ENCODE peak calls at places on chromosomes 13 and 19, in nine cellular contexts. G is GM13977, C is AG09319, Y is left ventricle myocardium inferior, V is stomach, I is BE2C, K is upper lobe of left lung, W is fibroblast of pulmonary artery, N is choroid plexus epithelial cell. O is an unnamed sample.
A peak's percentile ranks its signal among the peaks of the same experiment; 100 is the strongest.

GRCh38 chr13:43031881-43032280 is 8.5 kb downstream of the DNAJC15 start:
- DNase-seq in K (no peak), V (no peak), Y (no peak), W (peak; percentile 39), C (no peak), N (no peak), I (no peak), G (no peak), O (no peak)

GRCh38 chr13:67120872-67121531 is 109.1 kb downstream of the PCDH9 start:
- DNase-seq in K (no peak), I (no peak), G (no peak), C (no peak), W (peak; percentile 30), Y (no peak), N (peak; percentile 50), V (no peak), O (peak; percentile 75)

GRCh38 chr13:112184851-112185371 is 118.0 kb downstream of the SOX1 start:
- DNase-seq in G (no peak), I (no peak), K (peak; percentile 16), W (no peak), V (no peak), C (no peak), N (no peak), Y (no peak), O (no peak)

GRCh38 chr19:49676136-49676689 is 858 bp upstream of the PRMT1 start:
- DNase-seq in I (peak; percentile 84), C (peak; percentile 88), G (peak; percentile 84), W (peak; percentile 97), N (peak; percentile 97), Y (peak; percentile 86), K (peak; percentile 85), V (peak; percentile 84), O (peak; percentile 94)

GRCh38 chr19:15419413-15420025 is 731 bp upstream of the AKAP8L start:
- DNase-seq in Y (no peak), W (peak; percentile 5), K (no peak), V (no peak), N (no peak), I (no peak), G (no peak), C (no peak), O (no peak)

GRCh38 chr19:41870401-41870873 is 6.6 kb upstream of the CD79A start:
- DNase-seq in I (no peak), W (peak; percentile 29), N (peak; percentile 30), K (no peak), G (no peak), V (no peak), C (no peak), Y (no peak), O (peak; percentile 40)

GRCh38 chr13:28237944-28238343 is 99.6 kb downstream of the PAN3 start:
- DNase-seq in K (no peak), N (no peak), V (no peak), G (no peak), W (no peak), C (no peak), Y (no peak), I (no peak), O (no peak)

GRCh38 chr13:32911506-32911905 is 104.7 kb upstream of the KL start:
- DNase-seq in C (no peak), I (peak; percentile 46), Y (no peak), V (no peak), W (peak; percentile 60), K (no peak), N (peak; percentile 88), G (peak; percentile 65), O (peak; percentile 72)

DNA sequence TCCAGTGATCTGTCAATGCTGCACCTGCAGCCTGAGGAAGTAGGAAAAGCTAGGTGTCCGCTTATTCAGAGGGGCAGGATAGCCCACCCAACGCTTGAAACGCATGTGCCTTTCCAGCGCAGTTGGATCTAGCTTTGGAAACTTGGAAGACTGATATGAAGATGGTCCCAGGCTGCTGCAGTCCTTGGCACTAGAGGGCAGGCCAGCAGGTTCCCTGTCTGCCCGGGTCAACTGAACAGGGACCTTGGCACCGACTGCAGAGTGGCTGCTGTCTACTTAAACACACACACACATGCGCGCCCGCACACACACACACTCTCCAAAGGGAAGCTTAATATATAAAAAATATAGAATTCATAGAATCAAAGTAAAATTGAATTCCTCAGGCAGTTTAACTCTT is 100.0 kb downstream of the TSHZ3 start:
- DNase-seq in N (no peak), I (no peak), K (no peak), V (no peak), C (no peak), G (no peak), Y (no peak), W (no peak), O (no peak)
- TF ChIP-seq CTCF in N (peak; percentile 22), I (peak; percentile 7), K (no peak), V (no peak), C (peak; percentile 3), G (no peak), Y (peak; percentile 24), W (peak; percentile 1), O (no peak)

GRCh38 chr13:79647518-79647917 is 166.6 kb downstream of the NDFIP2 start:
- DNase-seq in I (peak; percentile 79), N (no peak), G (no peak), K (no peak), W (peak; percentile 5), V (no peak), Y (no peak), C (no peak), O (peak; percentile 90)

GRCh38 chr13:79637086-79637763 is 156.3 kb downstream of the NDFIP2 start:
- DNase-seq in K (no peak), Y (peak; percentile 85), N (peak; percentile 50), W (peak; percentile 67), C (no peak), I (peak; percentile 20), V (peak; percentile 38), G (no peak), O (no peak)

GRCh38 chr13:79645569-79645968 is 164.6 kb downstream of the NDFIP2 start:
- DNase-seq in I (no peak), V (no peak), Y (no peak), N (no peak), W (no peak), K (no peak), G (no peak), C (no peak), O (no peak)

GRCh38 chr13:79646880-79647279 is 165.9 kb downstream of the NDFIP2 start:
- DNase-seq in W (no peak), K (no peak), N (no peak), C (no peak), I (no peak), G (no peak), V (no peak), Y (no peak), O (no peak)

DNA sequence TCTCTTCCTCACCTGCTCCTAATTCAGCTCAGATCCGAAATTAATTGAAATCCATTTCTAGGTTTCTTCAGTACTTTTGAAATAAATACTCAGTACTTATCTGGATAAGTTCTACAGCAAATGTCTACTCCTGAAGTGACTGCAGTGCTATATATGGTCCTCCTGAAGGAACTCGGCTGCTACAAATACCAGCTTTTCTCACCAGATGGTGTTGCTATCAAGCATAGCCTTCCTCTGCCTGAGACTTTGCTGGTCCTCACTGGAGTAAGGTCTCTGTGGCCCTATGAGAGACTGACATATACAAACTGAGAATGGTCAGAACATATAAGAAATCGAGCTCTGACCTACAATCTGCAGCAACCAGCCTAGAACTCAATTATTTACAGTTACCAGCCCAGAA is 161.6 kb downstream of the NDFIP2 start:
- DNase-seq in G (no peak), C (no peak), I (no peak), K (no peak), W (peak; percentile 13), N (no peak), V (no peak), Y (no peak), O (no peak)
- TF ChIP-seq CTCF in G (no peak), C (no peak), I (no peak), K (no peak), W (no peak), N (no peak), V (no peak), Y (peak; percentile 29), O (no peak)

GRCh38 chr19:16441661-16442071 is 30.1 kb downstream of the EPS15L1 start:
- DNase-seq in K (no peak), C (no peak), N (peak; percentile 48), I (peak; percentile 67), V (no peak), G (no peak), Y (no peak), W (no peak), O (peak; percentile 33)

GRCh38 chr19:16435999-16436650 is 35.6 kb downstream of the EPS15L1 start:
- DNase-seq in I (no peak), K (no peak), W (peak; percentile 54), V (no peak), G (no peak), C (no peak), Y (no peak), N (peak; percentile 79), O (no peak)

GRCh38 chr19:16433986-16434385 is 37.8 kb downstream of the EPS15L1 start:
- DNase-seq in I (no peak), V (no peak), Y (no peak), W (no peak), G (no peak), K (peak; percentile 50), N (no peak), C (no peak), O (no peak)

GRCh38 chr19:16435238-16435911 is 36.4 kb downstream of the EPS15L1 start:
- DNase-seq in K (no peak), N (peak; percentile 100), W (peak; percentile 95), Y (peak; percentile 40), C (peak; percentile 55), G (no peak), I (no peak), V (no peak), O (peak; percentile 74)

DNA sequence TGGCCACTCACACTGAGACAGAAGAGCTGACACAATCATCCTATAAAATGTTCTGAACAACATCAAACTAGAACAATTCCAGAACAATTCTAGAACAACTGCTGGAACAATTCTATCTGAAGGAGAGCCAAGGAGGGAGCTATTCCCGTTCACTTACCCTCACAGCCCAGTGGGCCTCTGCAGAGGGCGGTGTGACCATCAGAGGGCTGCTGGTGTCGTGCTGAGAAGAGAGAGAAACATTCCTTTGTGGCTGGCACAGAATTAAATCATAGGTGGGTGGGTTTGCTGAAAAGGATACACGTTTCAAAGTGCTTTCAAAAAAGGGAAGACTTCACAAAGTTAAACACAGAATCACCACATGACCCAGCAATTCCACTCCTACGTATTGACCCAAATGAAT is 35.0 kb downstream of the EPS15L1 start:
- DNase-seq in C (no peak), K (no peak), I (no peak), V (no peak), Y (no peak), N (peak; percentile 47), G (no peak), W (no peak), O (no peak)
- TF ChIP-seq CTCF in C (no peak), K (no peak), I (no peak), V (no peak), Y (no peak), N (peak; percentile 2), G (no peak), W (no peak), O (no peak)

GRCh38 chr13:79226250-79226649 is 179.8 kb downstream of the RBM26 start:
- DNase-seq in G (no peak), W (no peak), V (no peak), K (no peak), Y (no peak), N (no peak), I (no peak), C (no peak), O (no peak)

GRCh38 chr13:79225487-79226232 is 180.4 kb downstream of the RBM26 start:
- DNase-seq in V (no peak), I (no peak), C (no peak), K (no peak), Y (no peak), W (peak; percentile 1), G (no peak), N (no peak), O (peak; percentile 11)

GRCh38 chr13:79228972-79229371 is 177.1 kb downstream of the RBM26 start:
- DNase-seq in I (no peak), W (no peak), N (no peak), G (no peak), V (peak; percentile 32), C (no peak), Y (no peak), K (no peak), O (peak; percentile 29)

GRCh38 chr13:79227418-79227817 is 178.6 kb downstream of the RBM26 start:
- DNase-seq in C (no peak), Y (no peak), G (peak; percentile 27), K (no peak), I (no peak), W (no peak), N (no peak), V (no peak), O (no peak)

GRCh38 chr13:79226938-79227337 is 179.1 kb downstream of the RBM26 start:
- DNase-seq in N (no peak), V (no peak), K (no peak), I (no peak), G (no peak), W (no peak), Y (no peak), C (no peak), O (no peak)
- TF ChIP-seq CTCF in N (no peak), V (no peak), K (no peak), I (peak; percentile 7), G (no peak), W (no peak), Y (no peak), C (no peak), O (no peak)